ENCODE peak calls at places on chromosomes 13 and 19, in seven cellular contexts. K is heart right ventricle, L is OCI-LY7, A is tibial nerve, M is AG09319, N is cardiac muscle cell, Z is right lobe of liver. V is an unnamed sample.

GRCh38 chr19:5927439-5927821 is 13.4 kb downstream of the CAPS start:
- DNase-seq in N (no peak), L (peak), M (no peak), A (no peak), Z (no peak), K (no peak), V (no peak)

GRCh38 chr19:6241680-6242079 is 38.1 kb downstream of the MLLT1 start:
- DNase-seq in K (no peak), N (no peak), L (no peak), A (peak), Z (peak), M (no peak), V (no peak)

GRCh38 chr13:105762096-105762495 is 773.4 kb downstream of the EFNB2 start:
- DNase-seq in Z (peak), A (no peak), N (no peak), K (no peak), M (no peak), L (no peak), V (no peak)

GRCh38 chr19:4232614-4233281 is 3.4 kb downstream of the EBI3 start:
- DNase-seq in Z (no peak), A (no peak), N (no peak), M (no peak), L (no peak), K (no peak), V (no peak)

GRCh38 chr13:64793592-64793991 is 2436.5 kb downstream of the PCDH9 start:
- DNase-seq in Z (no peak), L (no peak), M (no peak), K (no peak), A (no peak), N (no peak), V (no peak)

GRCh38 chr19:3440082-3440481 is 40.2 kb downstream of the SMIM24 start:
- DNase-seq in Z (no peak), N (no peak), L (peak), A (no peak), K (no peak), M (no peak), V (no peak)

GRCh38 chr19:45996933-45997332 is 1.7 kb downstream of the CCDC61 start:
- DNase-seq in A (no peak), N (no peak), K (no peak), M (no peak), Z (no peak), L (no peak), V (no peak)

GRCh38 chr19:13269348-13269747 is 119.1 kb downstream of the IER2 start:
- DNase-seq in A (no peak), L (no peak), N (no peak), M (no peak), K (no peak), Z (no peak), V (no peak)

GRCh38 chr13:113002891-113003290 is 33.9 kb downstream of the MCF2L start:
- DNase-seq in M (no peak), A (no peak), N (no peak), Z (no peak), K (no peak), L (no peak), V (no peak)

GRCh38 chr13:87661471-87661870 is 9.7 kb upstream of the SLITRK5 start:
- DNase-seq in A (no peak), Z (no peak), K (no peak), L (no peak), M (no peak), N (no peak), V (no peak)

GRCh38 chr19:3284759-3285646 is 60.5 kb downstream of the CELF5 start:
- DNase-seq in L (peak), K (no peak), N (peak), A (no peak), Z (peak), M (no peak), V (no peak)

GRCh38 chr19:46383171-46383815 is 30.1 kb downstream of the CCDC8 start:
- DNase-seq in Z (peak), A (no peak), L (no peak), M (no peak), N (no peak), K (no peak), V (no peak)

GRCh38 chr13:30752991-30753616 is 17.8 kb downstream of the ALOX5AP start:
- DNase-seq in A (no peak), L (no peak), M (no peak), Z (no peak), K (no peak), N (peak), V (no peak)

GRCh38 chr19:30385666-30386065 is 13.5 kb downstream of the ZNF536 start:
- DNase-seq in Z (no peak), K (no peak), M (no peak), L (no peak), N (no peak), A (no peak), V (no peak)

GRCh38 chr19:3220576-3220975 is 3.9 kb upstream of the CELF5 start:
- DNase-seq in N (no peak), M (no peak), L (no peak), K (no peak), Z (no peak), A (no peak), V (no peak)

GRCh38 chr19:15378529-15379082 is 981 bp downstream of the AKAP8 start:
- DNase-seq in L (peak), Z (peak), N (peak), A (no peak), M (no peak), K (no peak), V (no peak)

GRCh38 chr19:6551607-6552450 is 21.0 kb downstream of the TNFSF9 start:
- DNase-seq in A (no peak), M (no peak), K (no peak), L (no peak), Z (peak), N (peak), V (no peak)

GRCh38 chr13:23817833-23818232 is 71.4 kb downstream of the MIPEP start:
- DNase-seq in N (no peak), L (no peak), A (no peak), Z (no peak), M (no peak), K (no peak), V (no peak)

GRCh38 chr19:54653181-54653809 is 9.5 kb upstream of the LILRB4 start:
- DNase-seq in A (no peak), K (no peak), Z (no peak), L (peak), N (no peak), M (no peak), V (no peak)
- TF ChIP-seq CTCF in A (no peak), K (peak), Z (peak), L (peak), N (peak), M (peak), V (peak)

GRCh38 chr19:27793128-27793643 is 1419.8 kb downstream of the UQCRFS1 start:
- DNase-seq in A (peak), N (peak), Z (peak), L (peak), K (peak), M (peak), V (peak)
- TF ChIP-seq CTCF in A (no peak), N (no peak), Z (no peak), L (no peak), K (no peak), M (no peak), V (no peak)

DNA sequence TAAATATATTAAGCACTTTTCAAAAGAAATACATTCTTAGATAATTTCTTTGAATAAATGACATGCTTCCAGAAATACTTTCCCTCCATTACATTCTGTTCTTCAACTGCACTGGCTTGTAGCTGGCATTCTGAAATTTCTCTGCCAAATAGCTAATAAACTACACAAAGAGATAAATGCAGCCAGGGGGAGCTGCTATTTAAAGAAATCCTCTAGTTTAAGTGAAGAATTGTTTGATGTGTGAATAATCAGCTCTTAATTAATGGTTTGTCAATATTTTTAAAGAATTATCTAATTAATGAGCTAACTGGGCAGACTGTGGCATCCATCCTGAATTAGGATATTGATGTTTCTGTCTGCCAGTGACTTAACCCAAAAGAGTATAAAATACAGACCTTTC is 30.7 kb downstream of the SLC7A1 start:
- DNase-seq in A (no peak), Z (no peak), N (no peak), M (no peak), L (no peak), K (no peak), V (no peak)
- TF ChIP-seq CTCF in A (no peak), Z (no peak), N (peak), M (peak), L (no peak), K (no peak), V (peak)

GRCh38 chr13:35143123-35143522 is 201.1 kb downstream of the NBEA start:
- DNase-seq in A (no peak), N (no peak), K (no peak), M (no peak), L (no peak), Z (no peak), V (no peak)
- TF ChIP-seq CTCF in A (no peak), N (no peak), K (no peak), M (no peak), L (no peak), Z (no peak), V (no peak)